ENCODE peak calls at places on chromosome 22, in five cellular contexts. Y, R, W, H and B are unnamed samples.

GRCh38 chr22:43308451-43309235 is 34.5 kb downstream of the SCUBE1 start:
- DNase-seq in W (no peak), H (no peak), R (no peak), Y (no peak), B (no peak)

GRCh38 chr22:36758792-36759271 is 17.1 kb downstream of the IFT27 start:
- DNase-seq in H (no peak), Y (no peak), W (no peak), R (no peak), B (peak)

GRCh38 chr22:20972933-20973577 is 6.0 kb downstream of the AIFM3 start:
- DNase-seq in Y (no peak), W (no peak), H (no peak), R (no peak), B (no peak)

GRCh38 chr22:49525776-49526535 is 301.7 kb downstream of the BRD1 start:
- DNase-seq in R (no peak), H (no peak), W (no peak), Y (no peak), B (no peak)

GRCh38 chr22:24706732-24707476 is 67.6 kb downstream of the PIWIL3 start:
- DNase-seq in R (peak), W (no peak), Y (no peak), H (no peak), B (no peak)

GRCh38 chr22:37280718-37281117 is 1.6 kb upstream of the CYTH4 start:
- DNase-seq in Y (no peak), W (no peak), R (no peak), H (no peak), B (no peak)

GRCh38 chr22:30232716-30233218 is 13.8 kb downstream of the LIF start:
- DNase-seq in H (peak), W (no peak), R (no peak), Y (no peak), B (no peak)

GRCh38 chr22:23833017-23833795 is 5.6 kb downstream of the DERL3 start:
- DNase-seq in R (no peak), W (no peak), H (no peak), Y (no peak), B (no peak)

GRCh38 chr22:20815477-20816050 is 41.7 kb downstream of the SERPIND1 start:
- DNase-seq in H (no peak), R (no peak), W (no peak), Y (no peak), B (no peak)

GRCh38 chr22:44431256-44431655 is 66.8 kb downstream of the RTL6 start:
- DNase-seq in W (no peak), H (no peak), Y (no peak), R (no peak), B (no peak)

GRCh38 chr22:42841444-42841843 is 15.6 kb downstream of the ARFGAP3 start:
- DNase-seq in Y (no peak), W (no peak), H (no peak), R (peak), B (no peak)

GRCh38 chr22:18970180-18970947 is 34.3 kb upstream of the PRODH start:
- DNase-seq in W (peak), Y (peak), H (peak), R (peak), B (peak)

GRCh38 chr22:49582171-49582570 is 245.5 kb downstream of the BRD1 start:
- DNase-seq in W (no peak), H (peak), Y (no peak), R (no peak), B (no peak)

GRCh38 chr22:46070215-46070721 is 80.1 kb upstream of the PPARA start:
- DNase-seq in Y (no peak), W (peak), R (peak), H (peak), B (peak)

GRCh38 chr22:31095637-31096249 is 11.6 kb downstream of the SELENOM start:
- DNase-seq in H (no peak), R (no peak), W (no peak), Y (no peak), B (no peak)

GRCh38 chr22:22929381-22930221 is 42.0 kb downstream of the IGLL5 start:
- DNase-seq in Y (no peak), R (no peak), W (no peak), H (no peak), B (no peak)

GRCh38 chr22:44671742-44672141 is 30.3 kb upstream of the PRR5 start:
- DNase-seq in Y (no peak), W (peak), R (peak), H (no peak), B (no peak)

GRCh38 chr22:48098936-48099245 is 1336.4 kb downstream of the TBC1D22A start:
- DNase-seq in Y (no peak), H (no peak), W (no peak), R (no peak), B (peak)

GRCh38 chr22:44574057-44574456 is 76.0 kb upstream of the RTL6 start:
- DNase-seq in R (no peak), W (no peak), H (no peak), Y (no peak), B (no peak)

GRCh38 chr22:29163808-29164207 is 41.9 kb upstream of the EMID1 start:
- DNase-seq in H (no peak), Y (no peak), W (no peak), R (no peak), B (no peak)

GRCh38 chr22:23066200-23067022 is 3.9 kb upstream of the GNAZ start:
- DNase-seq in R (no peak), Y (no peak), H (no peak), W (no peak), B (no peak)

GRCh38 chr22:24402460-24403192 is 24.8 kb upstream of the ADORA2A start:
- DNase-seq in H (no peak), W (peak), Y (no peak), R (peak), B (no peak)

GRCh38 chr22:49964493-49965290 is 4.1 kb downstream of the PIM3 start:
- DNase-seq in H (no peak), Y (no peak), W (no peak), R (no peak), B (peak)

GRCh38 chr22:17628304-17629166 is at the start of gene ATP6V1E1:
- DNase-seq in R (peak), H (peak), W (peak), Y (peak), B (peak)

GRCh38 chr22:32204856-32205722 is at the start of gene RFPL2:
- DNase-seq in Y (peak), W (peak), R (peak), H (peak), B (peak)

DNA sequence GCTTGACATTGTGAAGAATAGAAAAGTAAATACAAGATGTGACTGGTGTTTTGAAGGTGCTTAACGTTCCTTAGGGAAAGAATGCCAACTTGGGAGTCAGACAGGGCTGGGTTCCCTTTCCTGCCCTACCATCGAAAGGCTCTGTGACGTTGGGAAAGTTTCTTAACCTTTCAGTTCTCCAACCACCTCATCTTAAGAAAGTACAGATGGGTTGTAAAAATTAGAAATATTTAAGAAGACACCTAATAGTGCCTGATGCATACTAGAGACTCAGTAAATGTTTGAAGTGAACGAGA is 1.1 kb downstream of the GTPBP1 start:
- DNase-seq in H (peak), W (no peak), R (peak), Y (no peak), B (no peak)
- H2AK5ac ChIP-seq in H (no peak), W (no peak), R (no peak), Y (no peak), B (no peak)

DNA sequence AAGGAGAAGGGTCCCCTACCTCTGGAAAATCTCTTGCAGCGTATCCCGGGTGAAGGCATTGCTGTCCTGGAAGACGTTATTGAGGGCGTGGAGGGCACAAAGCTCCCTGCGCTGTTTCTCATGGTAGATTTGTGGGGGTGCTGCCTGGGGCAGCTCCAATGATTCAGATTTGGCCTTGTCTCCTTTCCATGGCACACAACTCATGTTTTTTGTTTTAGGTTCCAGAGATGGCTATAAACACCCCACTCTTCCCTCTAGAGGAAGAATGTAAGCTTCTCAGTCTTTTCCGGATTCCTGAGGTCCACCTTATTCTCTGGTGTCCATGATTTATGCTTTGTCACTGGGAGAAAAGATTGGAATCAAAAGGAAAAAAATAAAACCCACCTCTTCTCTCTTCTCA is 959 bp downstream of the JOSD1 start:
- DNase-seq in H (peak), R (peak), Y (no peak), W (peak), B (no peak)
- H2AK5ac ChIP-seq in H (no peak), R (peak), Y (no peak), W (peak), B (no peak)

GRCh38 chr22:39570665-39571064 is at the start of gene CACNA1I:
- DNase-seq in R (no peak), H (no peak), W (no peak), Y (no peak), B (no peak)

GRCh38 chr22:39570226-39570625 is 327 bp upstream of the CACNA1I start:
- DNase-seq in W (no peak), R (no peak), Y (no peak), H (no peak), B (no peak)

GRCh38 chr22:39567135-39567946 is 3.2 kb upstream of the CACNA1I start:
- DNase-seq in Y (no peak), W (no peak), H (no peak), R (no peak), B (no peak)

GRCh38 chr22:39568278-39568981 is 2.1 kb upstream of the CACNA1I start:
- DNase-seq in R (no peak), H (no peak), W (no peak), Y (no peak), B (no peak)

GRCh38 chr22:39569066-39569465 is 1.5 kb upstream of the CACNA1I start:
- DNase-seq in Y (no peak), H (no peak), R (no peak), W (no peak), B (no peak)
- H2AK5ac ChIP-seq in Y (peak), H (no peak), R (no peak), W (no peak), B (no peak)

GRCh38 chr22:26541167-26541819 is 29.0 kb upstream of the TFIP11 start:
- DNase-seq in W (no peak), H (no peak), R (no peak), Y (no peak), B (no peak)
- H2AK5ac ChIP-seq in W (no peak), H (no peak), R (no peak), Y (no peak), B (no peak)